ENCODE peak calls at places on chromosomes 4 and X, in five cellular contexts. One of them, this sample, is unnamed.

GRCh38 chrX:141732031-141732430 is 33.5 kb upstream of the SPANXD start:
- DNase-seq in SK-N-SH: no peak
- DNase-seq in stomach: no peak
- DNase-seq in sigmoid colon: no peak
- DNase-seq in breast epithelium: no peak
- DNase-seq in this sample: no peak

GRCh38 chrX:18649498-18649951 is 22.4 kb downstream of the RS1 start:
- DNase-seq in SK-N-SH: no peak
- DNase-seq in stomach: no peak
- DNase-seq in sigmoid colon: no peak
- DNase-seq in breast epithelium: no peak
- DNase-seq in this sample: no peak

GRCh38 chrX:34875204-34875603 is 67.4 kb upstream of the FAM47B start:
- DNase-seq in SK-N-SH: no peak
- DNase-seq in stomach: no peak
- DNase-seq in sigmoid colon: no peak
- DNase-seq in breast epithelium: no peak
- DNase-seq in this sample: no peak

GRCh38 chr4:185709802-185710486 is 102.0 kb downstream of the SORBS2 start:
- DNase-seq in SK-N-SH: no peak
- DNase-seq in stomach: no peak
- DNase-seq in sigmoid colon: no peak
- DNase-seq in breast epithelium: no peak
- DNase-seq in this sample: no peak

GRCh38 chr4:113905301-113905700 is 74.1 kb downstream of the ARSJ start:
- DNase-seq in SK-N-SH: no peak
- DNase-seq in stomach: no peak
- DNase-seq in sigmoid colon: no peak
- DNase-seq in breast epithelium: no peak
- DNase-seq in this sample: no peak

GRCh38 chr4:90318208-90318607 is 191.0 kb downstream of the CCSER1 start:
- DNase-seq in SK-N-SH: no peak
- DNase-seq in stomach: no peak
- DNase-seq in sigmoid colon: no peak
- DNase-seq in breast epithelium: no peak
- DNase-seq in this sample: no peak

GRCh38 chr4:24837296-24837695 is 41.9 kb downstream of the SOD3 start:
- DNase-seq in SK-N-SH: no peak
- DNase-seq in stomach: no peak
- DNase-seq in sigmoid colon: no peak
- DNase-seq in breast epithelium: no peak
- DNase-seq in this sample: no peak

GRCh38 chr4:21768349-21769310 is 179.9 kb downstream of the KCNIP4 start:
- DNase-seq in SK-N-SH: peak
- DNase-seq in stomach: no peak
- DNase-seq in sigmoid colon: no peak
- DNase-seq in breast epithelium: no peak
- DNase-seq in this sample: no peak

GRCh38 chrX:57752866-57753265 is 72.8 kb upstream of the NLRP2B start:
- DNase-seq in SK-N-SH: no peak
- DNase-seq in stomach: no peak
- DNase-seq in sigmoid colon: no peak
- DNase-seq in breast epithelium: no peak
- DNase-seq in this sample: no peak

GRCh38 chr4:120977435-120977997 is 55.0 kb upstream of the PRDM5 start:
- DNase-seq in SK-N-SH: peak
- DNase-seq in stomach: no peak
- DNase-seq in sigmoid colon: no peak
- DNase-seq in breast epithelium: no peak
- DNase-seq in this sample: no peak

GRCh38 chr4:128322986-128323385 is 35.4 kb upstream of the PGRMC2 start:
- DNase-seq in SK-N-SH: no peak
- DNase-seq in stomach: no peak
- DNase-seq in sigmoid colon: no peak
- DNase-seq in breast epithelium: no peak
- DNase-seq in this sample: no peak

GRCh38 chr4:101050836-101051205 is 296.5 kb downstream of the PPP3CA start:
- DNase-seq in SK-N-SH: no peak
- DNase-seq in stomach: no peak
- DNase-seq in sigmoid colon: no peak
- DNase-seq in breast epithelium: no peak
- DNase-seq in this sample: no peak

GRCh38 chr4:183618681-183619080 is 40.3 kb downstream of the RWDD4 start:
- DNase-seq in SK-N-SH: no peak
- DNase-seq in stomach: no peak
- DNase-seq in sigmoid colon: no peak
- DNase-seq in breast epithelium: no peak
- DNase-seq in this sample: no peak

GRCh38 chrX:11382935-11383334 is 89.7 kb downstream of the AMELX start:
- DNase-seq in SK-N-SH: no peak
- DNase-seq in stomach: no peak
- DNase-seq in sigmoid colon: no peak
- DNase-seq in breast epithelium: no peak
- DNase-seq in this sample: no peak

GRCh38 chr4:154033921-154034320 is 245.0 kb upstream of the SFRP2 start:
- DNase-seq in SK-N-SH: no peak
- DNase-seq in stomach: no peak
- DNase-seq in sigmoid colon: no peak
- DNase-seq in breast epithelium: no peak
- DNase-seq in this sample: no peak

GRCh38 chr4:174211611-174212044 is 71.8 kb downstream of the FBXO8 start:
- DNase-seq in SK-N-SH: no peak
- DNase-seq in stomach: no peak
- DNase-seq in sigmoid colon: no peak
- DNase-seq in breast epithelium: no peak
- DNase-seq in this sample: no peak

GRCh38 chr4:186027405-186027804 is 41.6 kb upstream of the TLR3 start:
- DNase-seq in SK-N-SH: no peak
- DNase-seq in stomach: no peak
- DNase-seq in sigmoid colon: no peak
- DNase-seq in breast epithelium: no peak
- DNase-seq in this sample: no peak

GRCh38 chrX:113950081-113950678 is 633.7 kb upstream of the HTR2C start:
- DNase-seq in SK-N-SH: no peak
- DNase-seq in stomach: no peak
- DNase-seq in sigmoid colon: no peak
- DNase-seq in breast epithelium: no peak
- DNase-seq in this sample: no peak

GRCh38 chrX:53316860-53317237 is 35.5 kb upstream of the IQSEC2 start:
- DNase-seq in SK-N-SH: no peak
- DNase-seq in stomach: no peak
- DNase-seq in sigmoid colon: no peak
- DNase-seq in breast epithelium: no peak
- DNase-seq in this sample: no peak

GRCh38 chr4:69760455-69760854 is at the start of gene SULT1B1:
- DNase-seq in SK-N-SH: no peak
- DNase-seq in stomach: peak
- DNase-seq in sigmoid colon: no peak
- DNase-seq in breast epithelium: no peak
- DNase-seq in this sample: no peak

GRCh38 chr4:185573651-185574199 is 38.4 kb upstream of the PDLIM3 start:
- DNase-seq in SK-N-SH: peak
- DNase-seq in stomach: no peak
- DNase-seq in sigmoid colon: no peak
- DNase-seq in breast epithelium: no peak
- DNase-seq in this sample: no peak

GRCh38 chr4:101155368-101155767 is 192.0 kb downstream of the PPP3CA start:
- DNase-seq in SK-N-SH: no peak
- DNase-seq in stomach: no peak
- DNase-seq in sigmoid colon: no peak
- DNase-seq in breast epithelium: no peak
- DNase-seq in this sample: no peak

GRCh38 chr4:175946472-175947116 is 119.0 kb upstream of the WDR17 start:
- DNase-seq in SK-N-SH: no peak
- DNase-seq in stomach: no peak
- DNase-seq in sigmoid colon: no peak
- DNase-seq in breast epithelium: no peak
- DNase-seq in this sample: no peak

GRCh38 chr4:113256946-113257345 is 207.5 kb downstream of the ANK2 start:
- DNase-seq in SK-N-SH: no peak
- DNase-seq in stomach: no peak
- DNase-seq in sigmoid colon: no peak
- DNase-seq in breast epithelium: no peak
- DNase-seq in this sample: no peak

GRCh38 chrX:10618911-10619310 is 1.5 kb downstream of the MID1 start:
- DNase-seq in SK-N-SH: no peak
- DNase-seq in stomach: no peak
- DNase-seq in sigmoid colon: no peak
- DNase-seq in breast epithelium: no peak
- DNase-seq in this sample: no peak

GRCh38 chr4:123102897-123103489 is 180.6 kb upstream of the NUDT6 start:
- DNase-seq in SK-N-SH: peak
- DNase-seq in stomach: no peak
- DNase-seq in sigmoid colon: no peak
- DNase-seq in breast epithelium: no peak
- DNase-seq in this sample: no peak

GRCh38 chr4:99209671-99210070 is 9.4 kb downstream of the ADH6 start:
- DNase-seq in SK-N-SH: no peak
- DNase-seq in stomach: no peak
- DNase-seq in sigmoid colon: no peak
- DNase-seq in breast epithelium: no peak
- DNase-seq in this sample: no peak

GRCh38 chr4:6772223-6772928 is 10.2 kb upstream of the KIAA0232 start:
- DNase-seq in SK-N-SH: no peak
- DNase-seq in stomach: no peak
- DNase-seq in sigmoid colon: peak
- DNase-seq in breast epithelium: peak
- DNase-seq in this sample: no peak

GRCh38 chrX:136255543-136255942 is 4.3 kb upstream of the MAP7D3 start:
- DNase-seq in SK-N-SH: no peak
- DNase-seq in stomach: no peak
- DNase-seq in sigmoid colon: no peak
- DNase-seq in breast epithelium: no peak
- DNase-seq in this sample: no peak

GRCh38 chrX:136250191-136251041 is 784 bp downstream of the MAP7D3 start:
- DNase-seq in SK-N-SH: no peak
- DNase-seq in stomach: no peak
- DNase-seq in sigmoid colon: no peak
- DNase-seq in breast epithelium: no peak
- DNase-seq in this sample: peak

GRCh38 chrX:136246201-136246600 is 5.0 kb downstream of the MAP7D3 start:
- DNase-seq in SK-N-SH: no peak
- DNase-seq in stomach: no peak
- DNase-seq in sigmoid colon: no peak
- DNase-seq in breast epithelium: no peak
- DNase-seq in this sample: no peak

DNA sequence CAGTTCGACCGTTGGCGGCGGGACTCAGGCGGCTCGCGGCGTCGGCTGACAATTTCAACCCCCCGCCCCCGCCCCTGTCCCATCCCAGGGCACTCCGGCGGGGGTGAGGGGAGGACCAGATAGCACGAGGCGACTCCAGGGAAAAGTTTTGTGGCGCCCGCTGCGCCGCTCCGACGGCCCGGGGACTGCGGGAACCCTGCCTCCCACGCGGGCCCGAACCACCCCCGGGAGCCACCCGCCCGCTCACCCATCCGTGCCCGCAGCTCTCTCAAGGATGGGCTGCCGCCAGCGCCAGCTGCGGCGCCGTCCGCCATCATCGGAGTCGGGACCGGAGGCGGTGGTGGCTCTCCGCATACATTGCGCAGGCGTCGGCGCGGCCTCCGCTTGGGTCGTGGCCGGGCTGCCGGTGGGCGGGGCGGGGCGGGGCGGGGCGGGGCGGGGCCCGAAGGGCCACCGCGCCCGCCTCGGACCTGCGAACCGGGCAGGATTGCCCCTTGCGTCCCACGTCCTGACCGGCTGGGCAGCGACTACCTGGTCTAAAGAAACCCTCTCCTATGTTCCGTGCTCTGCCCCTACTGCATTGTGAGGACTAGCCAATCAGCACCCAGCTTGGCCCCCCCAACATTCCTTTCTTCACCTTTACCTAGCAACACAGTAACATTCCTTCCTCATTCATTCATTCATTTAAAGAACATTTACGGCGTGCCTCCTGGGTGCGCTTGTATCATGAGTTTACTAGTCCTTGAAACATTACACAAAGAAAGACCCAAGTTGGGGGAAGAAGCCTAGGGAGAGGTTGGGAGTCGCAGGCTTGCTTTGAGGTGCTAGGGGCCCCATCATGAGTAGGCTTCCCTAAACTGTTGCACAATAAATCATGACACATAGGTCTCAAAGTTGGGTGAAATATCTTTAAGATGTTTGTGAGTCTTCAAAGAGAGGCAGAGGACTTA is at the start of gene MAP7D3:
- DNase-seq in SK-N-SH: peak
- DNase-seq in stomach: peak
- DNase-seq in sigmoid colon: peak
- DNase-seq in breast epithelium: peak
- DNase-seq in this sample: peak
- TF ChIP-seq POLR2AphosphoS5 in SK-N-SH: peak
- TF ChIP-seq POLR2AphosphoS5 in stomach: peak
- TF ChIP-seq POLR2AphosphoS5 in sigmoid colon: peak
- TF ChIP-seq POLR2AphosphoS5 in breast epithelium: no peak
- TF ChIP-seq POLR2AphosphoS5 in this sample: peak

DNA sequence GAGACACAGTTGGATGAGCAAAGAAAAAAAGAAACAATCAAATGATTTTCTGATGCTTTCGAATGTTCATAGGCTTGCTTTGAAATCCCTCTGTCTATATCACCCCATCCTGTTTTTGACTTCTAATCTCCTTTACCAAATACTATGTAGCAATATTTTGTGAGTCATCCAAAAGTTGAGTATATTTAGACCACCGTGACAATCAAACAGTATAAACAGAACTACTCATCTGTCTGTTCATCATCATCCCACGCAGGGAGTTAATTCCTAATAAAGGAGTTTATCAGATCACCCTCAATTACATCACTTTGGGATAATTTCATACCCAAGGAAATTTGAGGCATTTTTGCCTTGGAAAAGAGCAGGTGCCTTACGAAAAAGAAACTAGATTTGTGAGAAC is 212.9 kb downstream of the CBR4 start:
- DNase-seq in SK-N-SH: no peak
- DNase-seq in stomach: no peak
- DNase-seq in sigmoid colon: no peak
- DNase-seq in breast epithelium: no peak
- DNase-seq in this sample: no peak
- TF ChIP-seq POLR2AphosphoS5 in SK-N-SH: no peak
- TF ChIP-seq POLR2AphosphoS5 in stomach: no peak
- TF ChIP-seq POLR2AphosphoS5 in sigmoid colon: no peak
- TF ChIP-seq POLR2AphosphoS5 in breast epithelium: no peak
- TF ChIP-seq POLR2AphosphoS5 in this sample: no peak

DNA sequence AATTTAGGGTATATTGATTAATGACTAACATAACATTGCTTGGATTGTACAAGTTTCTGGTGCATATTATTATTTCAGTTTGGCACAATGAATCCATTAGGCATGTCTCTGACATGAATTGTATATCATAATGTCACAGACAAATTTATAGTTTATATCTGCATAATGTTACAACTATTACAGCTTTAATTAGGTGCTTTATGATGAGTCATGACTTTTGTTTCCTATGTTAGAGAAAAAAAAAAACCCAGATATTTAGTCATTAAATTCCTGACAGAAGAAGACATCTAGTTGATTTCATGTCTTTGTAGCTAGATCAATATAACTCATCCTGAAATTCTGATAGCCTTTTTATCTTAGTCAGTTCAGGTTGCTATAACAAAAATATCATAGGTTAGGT is 385.7 kb upstream of the EPHA5 start:
- DNase-seq in SK-N-SH: no peak
- DNase-seq in stomach: no peak
- DNase-seq in sigmoid colon: no peak
- DNase-seq in breast epithelium: no peak
- DNase-seq in this sample: no peak
- TF ChIP-seq POLR2AphosphoS5 in SK-N-SH: no peak
- TF ChIP-seq POLR2AphosphoS5 in stomach: no peak
- TF ChIP-seq POLR2AphosphoS5 in sigmoid colon: no peak
- TF ChIP-seq POLR2AphosphoS5 in breast epithelium: no peak
- TF ChIP-seq POLR2AphosphoS5 in this sample: no peak

GRCh38 chrX:68433155-68433980 is at the start of gene OPHN1:
- DNase-seq in SK-N-SH: peak
- DNase-seq in stomach: peak
- DNase-seq in sigmoid colon: peak
- DNase-seq in breast epithelium: peak
- DNase-seq in this sample: no peak
- TF ChIP-seq POLR2AphosphoS5 in SK-N-SH: no peak
- TF ChIP-seq POLR2AphosphoS5 in stomach: peak
- TF ChIP-seq POLR2AphosphoS5 in sigmoid colon: no peak
- TF ChIP-seq POLR2AphosphoS5 in breast epithelium: peak
- TF ChIP-seq POLR2AphosphoS5 in this sample: no peak